ENCODE peak calls at places on chromosome 19, in five cellular contexts. F, D, P, M and T are unnamed samples.

GRCh38 chr19:15292847-15293582 is 39.3 kb downstream of the BRD4 start:
- DNase-seq in F (no peak), D (no peak), P (peak), M (no peak), T (peak)

GRCh38 chr19:39871886-39872866 is 26.0 kb upstream of the FBL start:
- DNase-seq in F (no peak), D (no peak), P (no peak), M (no peak), T (no peak)

GRCh38 chr19:49210108-49210900 is 52.7 kb downstream of the TRPM4 start:
- DNase-seq in F (peak), D (no peak), P (no peak), M (peak), T (peak)

GRCh38 chr19:17725422-17726078 is 6.3 kb downstream of the MAP1S start:
- DNase-seq in F (no peak), D (no peak), P (no peak), M (peak), T (no peak)

GRCh38 chr19:7534531-7534980 is 961 bp upstream of the PNPLA6 start:
- DNase-seq in F (peak), D (peak), P (peak), M (peak), T (peak)

GRCh38 chr19:17454579-17454978 is 6.1 kb upstream of the TMEM221 start:
- DNase-seq in F (no peak), D (no peak), P (no peak), M (peak), T (no peak)

GRCh38 chr19:19475845-19476828 is 39.2 kb downstream of the TSSK6 start:
- DNase-seq in F (peak), D (no peak), P (no peak), M (peak), T (peak)

GRCh38 chr19:20307127-20307526 is 140.1 kb downstream of the ZNF486 start:
- DNase-seq in F (no peak), D (no peak), P (no peak), M (no peak), T (no peak)

GRCh38 chr19:18526316-18526715 is 4.4 kb upstream of the ELL start:
- DNase-seq in F (no peak), D (no peak), P (no peak), M (no peak), T (no peak)

GRCh38 chr19:17794412-17794730 is 567 bp upstream of the B3GNT3 start:
- DNase-seq in F (no peak), D (no peak), P (no peak), M (peak), T (no peak)

GRCh38 chr19:18562086-18562485 is 4.4 kb downstream of the KXD1 start:
- DNase-seq in F (peak), D (peak), P (no peak), M (no peak), T (no peak)

GRCh38 chr19:11102944-11103343 is 13.7 kb downstream of the LDLR start:
- DNase-seq in F (no peak), D (no peak), P (no peak), M (no peak), T (no peak)

GRCh38 chr19:10896851-10897526 is 25.6 kb downstream of the CARM1 start:
- DNase-seq in F (no peak), D (no peak), P (no peak), M (no peak), T (no peak)

GRCh38 chr19:48728882-48729645 is 9.5 kb upstream of the MAMSTR start:
- DNase-seq in F (no peak), D (no peak), P (no peak), M (peak), T (no peak)

GRCh38 chr19:56842421-56842820 is 1.9 kb upstream of the PEG3 start:
- DNase-seq in F (no peak), D (no peak), P (no peak), M (no peak), T (no peak)

GRCh38 chr19:18790566-18791314 is at the start of gene COMP:
- DNase-seq in F (no peak), D (no peak), P (no peak), M (peak), T (no peak)

GRCh38 chr19:7528192-7528519 is 5.7 kb downstream of the MCOLN1 start:
- DNase-seq in F (no peak), D (no peak), P (no peak), M (no peak), T (no peak)

GRCh38 chr19:47381653-47382279 is 32.7 kb downstream of the DHX34 start:
- DNase-seq in F (no peak), D (no peak), P (no peak), M (no peak), T (no peak)

GRCh38 chr19:40362160-40362559 is 13.7 kb downstream of the PLD3 start:
- DNase-seq in F (no peak), D (no peak), P (no peak), M (no peak), T (no peak)

GRCh38 chr19:4327877-4328242 is 10.8 kb downstream of the STAP2 start:
- DNase-seq in F (no peak), D (no peak), P (no peak), M (no peak), T (no peak)
- H3K27ac ChIP-seq in F (no peak), D (peak), P (no peak), M (peak), T (peak)

GRCh38 chr19:45041125-45041524 is 2.3 kb downstream of the CLASRP start:
- DNase-seq in F (no peak), D (no peak), P (no peak), M (no peak), T (no peak)
- H3K27ac ChIP-seq in F (no peak), D (no peak), P (no peak), M (no peak), T (no peak)

DNA sequence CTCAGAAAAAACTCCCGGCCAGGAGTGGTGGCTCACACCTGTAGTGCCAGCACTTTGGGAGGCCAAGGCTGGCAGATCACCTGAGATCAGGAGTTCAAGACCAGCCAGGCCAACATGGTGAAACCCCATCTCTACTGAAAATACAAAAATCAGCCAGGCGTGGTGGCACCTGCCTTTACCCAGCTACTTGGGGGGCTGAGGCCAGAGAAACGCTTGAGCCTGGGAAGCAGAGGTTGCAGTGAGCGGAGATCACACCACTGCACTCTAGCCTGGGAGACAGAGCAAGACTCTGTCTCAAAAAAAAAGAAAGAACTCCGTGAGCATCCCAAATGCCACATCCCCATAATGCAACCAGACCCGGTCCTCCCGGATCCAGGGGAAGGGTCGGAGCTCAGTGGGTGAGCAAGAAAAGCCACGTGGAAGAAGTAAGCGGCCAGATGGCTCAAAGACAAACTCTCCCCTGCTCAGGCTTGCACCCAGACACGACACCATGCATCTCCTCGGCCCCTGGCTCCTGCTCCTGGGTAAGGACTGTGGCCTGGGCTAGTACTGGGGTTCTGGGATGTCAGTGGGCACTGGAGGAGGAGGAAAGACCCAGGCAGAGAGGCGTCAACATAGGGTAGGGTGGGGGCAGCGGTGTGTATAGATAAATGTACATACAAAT is 2.7 kb downstream of the CD22 start:
- DNase-seq in F (no peak), D (no peak), P (no peak), M (no peak), T (no peak)
- H3K27ac ChIP-seq in F (no peak), D (no peak), P (no peak), M (no peak), T (no peak)

DNA sequence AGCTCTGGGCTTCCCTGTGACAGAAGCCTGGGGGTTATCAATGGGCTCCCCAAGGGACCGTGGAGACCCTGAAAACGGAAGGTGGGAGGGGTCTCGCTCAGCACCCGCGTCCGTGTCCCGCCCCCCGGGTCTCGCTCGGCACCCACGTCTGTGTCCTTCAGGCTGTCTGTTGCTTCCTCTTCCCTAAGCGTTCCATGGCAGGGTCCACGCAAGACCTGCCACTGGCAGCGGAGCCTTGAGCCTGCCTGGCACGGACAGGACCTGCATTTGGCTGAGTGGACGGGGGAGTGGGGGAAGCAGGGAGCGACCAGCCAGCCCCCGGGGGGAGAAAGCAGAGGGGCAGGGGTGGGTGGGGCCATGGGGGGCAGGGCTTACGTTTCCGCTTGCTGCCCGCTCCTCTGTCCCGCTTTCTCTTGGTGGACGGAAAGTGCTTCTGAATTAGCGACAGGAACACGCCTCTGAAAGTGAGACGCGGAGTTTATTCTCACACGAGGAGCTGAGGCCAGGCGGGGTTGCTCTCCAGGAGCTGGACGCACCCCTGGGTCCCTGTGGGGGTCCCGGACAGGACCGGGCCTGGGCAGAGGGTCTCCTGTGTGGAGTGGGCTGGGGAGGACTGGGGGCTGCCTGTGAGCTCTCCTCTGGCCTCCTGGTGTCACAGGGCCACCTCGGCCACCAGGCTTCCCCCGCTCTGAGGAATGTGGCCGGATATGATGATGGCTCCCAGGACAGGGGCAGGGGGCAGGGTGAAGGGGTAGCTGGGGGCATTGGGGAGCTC is 12.0 kb downstream of the GPX4 start:
- DNase-seq in F (no peak), D (no peak), P (no peak), M (no peak), T (no peak)
- H3K27ac ChIP-seq in F (peak), D (no peak), P (no peak), M (no peak), T (peak)